ENCODE peak calls at places on chromosomes 5 and 9, in ten cellular contexts. S is H9; O is colonic mucosa; H is upper lobe of right lung; X is CD8-positive, alpha-beta T cell; L is BJ; B is DND-41; M is fibroblast of mammary gland; F is NB4; G is retinal pigment epithelial cell. Q is an unnamed sample.

GRCh38 chr5:99102073-99102697 is 173.4 kb upstream of the CHD1 start:
- DNase-seq in H (no peak), X (no peak), B (no peak), M (no peak), L (no peak), G (no peak), F (no peak), S (no peak), O (no peak), Q (no peak)

GRCh38 chr9:130854086-130854485 is 19.0 kb downstream of the ABL1 start:
- DNase-seq in H (no peak), S (no peak), X (no peak), G (no peak), B (no peak), O (no peak), L (peak; percentile 62), F (no peak), M (no peak), Q (no peak)

GRCh38 chr5:90201923-90202322 is 207.6 kb downstream of the CETN3 start:
- DNase-seq in H (no peak), F (no peak), S (no peak), B (no peak), L (no peak), X (no peak), O (no peak), M (peak; percentile 48), G (peak; percentile 71), Q (no peak)

GRCh38 chr9:93945400-93946337 is 9.5 kb downstream of the BARX1 start:
- DNase-seq in L (no peak), X (no peak), H (no peak), S (no peak), O (peak; percentile 29), M (no peak), B (no peak), G (no peak), F (peak; percentile 60), Q (no peak)

GRCh38 chr5:129460951-129461815 is 1.1 kb downstream of the ADAMTS19 start:
- DNase-seq in L (no peak), S (peak; percentile 73), F (no peak), B (no peak), O (peak; percentile 52), G (no peak), M (no peak), X (no peak), H (peak; percentile 66), Q (peak; percentile 81)

GRCh38 chr5:143635146-143635752 is 176.7 kb upstream of the HMHB1 start:
- DNase-seq in B (no peak), H (no peak), S (no peak), M (peak; percentile 51), G (no peak), F (no peak), X (no peak), L (no peak), O (no peak), Q (no peak)

GRCh38 chr9:80175286-80175906 is 603.6 kb downstream of the TLE4 start:
- DNase-seq in X (no peak), S (no peak), O (no peak), B (peak; percentile 15), M (peak; percentile 48), L (no peak), F (peak; percentile 30), H (no peak), G (no peak), Q (no peak)

GRCh38 chr9:129720181-129720864 is 32.5 kb downstream of the PTGES start:
- DNase-seq in X (no peak), L (no peak), B (no peak), H (no peak), G (no peak), M (no peak), S (peak; percentile 86), O (no peak), F (no peak), Q (peak; percentile 64)

GRCh38 chr5:22896155-22896554 is 43.0 kb upstream of the CDH12 start:
- DNase-seq in M (no peak), H (no peak), G (no peak), X (no peak), L (no peak), B (no peak), F (no peak), S (no peak), O (no peak), Q (no peak)

DNA sequence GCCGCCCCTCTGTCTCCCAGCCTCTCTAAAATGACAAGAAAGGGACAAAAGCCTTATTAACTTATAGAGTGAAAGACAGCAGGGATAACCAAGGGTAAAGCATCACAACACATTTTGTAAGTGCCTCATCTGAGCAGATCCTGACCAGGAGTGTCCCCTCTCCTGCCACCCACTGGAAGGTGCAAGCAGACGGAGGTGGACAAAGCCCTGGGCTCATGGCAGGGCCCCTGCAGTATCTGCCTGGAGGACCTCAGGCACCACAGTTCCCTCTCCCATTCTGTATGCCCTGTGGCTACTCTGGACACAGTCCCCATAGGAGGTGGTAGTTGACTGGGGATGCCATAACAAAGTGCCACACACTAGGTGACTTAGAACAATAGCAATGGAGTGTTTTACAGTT is 319.8 kb downstream of the GADD45G start:
- DNase-seq in L (no peak), X (no peak), F (no peak), M (no peak), H (no peak), G (no peak), S (no peak), B (no peak), O (no peak), Q (no peak)
- TF ChIP-seq CTCF in L (no peak), X (no peak), F (no peak), M (no peak), H (no peak), G (no peak), S (no peak), B (no peak), O (no peak), Q (no peak)

DNA sequence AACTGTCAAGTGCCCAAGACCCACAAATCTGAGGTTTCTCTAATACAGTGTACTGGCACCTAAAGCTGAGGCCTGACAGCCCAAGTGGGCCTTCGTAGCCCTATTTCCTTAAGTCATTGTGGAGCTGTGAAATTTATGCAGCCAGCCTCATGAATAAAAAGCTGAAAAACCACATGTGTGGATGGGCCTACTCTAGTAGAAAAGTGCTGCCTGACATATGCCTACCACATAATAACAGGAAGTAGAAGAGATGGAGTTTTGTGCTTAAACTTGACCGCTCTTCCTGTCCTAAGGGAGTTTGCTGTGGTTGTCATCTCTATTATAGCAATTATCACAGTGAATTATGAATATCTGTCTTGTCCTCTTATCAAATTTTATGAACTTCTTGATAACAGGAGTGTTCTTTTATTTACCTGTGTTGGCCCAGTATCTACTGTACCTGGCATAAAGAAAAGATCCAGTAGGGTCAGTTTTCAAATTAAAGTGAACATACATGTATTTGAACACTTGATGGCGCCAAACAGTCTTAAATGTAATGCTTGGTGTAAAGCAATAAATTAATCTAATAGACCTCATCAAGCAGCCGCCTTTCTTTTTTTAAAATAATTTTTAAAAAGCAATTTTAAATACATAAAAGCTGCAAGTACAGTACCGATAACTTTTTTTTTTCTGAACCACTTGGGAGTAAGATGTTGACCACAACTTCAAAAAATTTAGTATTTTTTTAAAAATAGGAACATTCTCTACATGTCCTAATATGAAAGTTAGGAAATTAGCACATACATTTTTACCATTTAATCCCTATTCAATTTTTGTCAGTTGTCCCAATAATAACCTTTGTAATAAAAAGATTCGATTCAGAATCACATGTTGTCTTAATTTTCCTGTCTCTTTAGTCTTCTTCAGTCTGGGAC is 51.0 kb downstream of the FKTN start:
- DNase-seq in B (no peak), L (no peak), O (no peak), S (no peak), F (peak; percentile 61), X (no peak), M (peak; percentile 65), H (no peak), G (peak; percentile 17), Q (no peak)
- TF ChIP-seq CTCF in B (peak; percentile 60), L (peak; percentile 46), O (peak; percentile 24), S (peak; percentile 76), F (no peak), X (peak; percentile 70), M (peak; percentile 51), H (peak; percentile 57), G (peak; percentile 54), Q (peak; percentile 67)

GRCh38 chr9:18396102-18396728 is 77.7 kb upstream of the ADAMTSL1 start:
- DNase-seq in F (peak; percentile 42), M (peak; percentile 54), B (no peak), L (no peak), S (no peak), O (no peak), X (no peak), G (no peak), H (no peak), Q (no peak)
- TF ChIP-seq CTCF in F (peak; percentile 30), M (peak; percentile 38), B (peak; percentile 12), L (no peak), S (peak; percentile 58), O (no peak), X (no peak), G (peak; percentile 11), H (no peak), Q (peak; percentile 31)

DNA sequence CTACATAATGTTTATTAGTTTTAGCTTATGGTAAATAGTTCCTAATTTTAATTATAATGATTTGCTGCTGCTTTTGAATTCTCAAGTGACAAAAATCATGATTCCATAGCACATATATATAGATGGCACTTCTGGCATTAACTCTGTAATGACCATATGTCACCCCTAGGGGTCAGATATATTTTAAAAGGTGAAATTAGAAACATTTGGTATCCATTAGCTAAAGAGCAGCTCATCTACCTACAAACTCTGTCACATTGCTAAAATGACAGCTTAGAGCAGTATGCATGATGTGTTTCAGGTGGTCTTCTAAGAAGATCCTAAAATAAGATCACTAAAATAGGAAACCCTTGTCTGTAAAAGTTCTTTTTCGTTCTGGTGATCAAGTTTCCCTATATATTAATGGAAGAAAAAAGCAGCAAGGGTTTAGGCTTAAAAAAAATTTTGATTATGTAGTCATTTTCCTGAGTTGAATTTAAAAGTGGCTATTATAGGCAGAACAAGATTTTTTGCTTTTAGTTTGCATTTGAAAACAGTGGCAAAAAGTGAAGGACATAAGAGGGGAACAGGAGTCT is 157.7 kb upstream of the POU5F2 start:
- DNase-seq in M (peak; percentile 11), S (no peak), H (no peak), B (no peak), L (no peak), O (no peak), X (no peak), F (peak; percentile 25), G (no peak), Q (no peak)
- TF ChIP-seq CTCF in M (peak; percentile 41), S (peak; percentile 71), H (peak; percentile 39), B (peak; percentile 59), L (peak; percentile 33), O (no peak), X (peak; percentile 56), F (peak; percentile 14), G (peak; percentile 45), Q (peak; percentile 87)

DNA sequence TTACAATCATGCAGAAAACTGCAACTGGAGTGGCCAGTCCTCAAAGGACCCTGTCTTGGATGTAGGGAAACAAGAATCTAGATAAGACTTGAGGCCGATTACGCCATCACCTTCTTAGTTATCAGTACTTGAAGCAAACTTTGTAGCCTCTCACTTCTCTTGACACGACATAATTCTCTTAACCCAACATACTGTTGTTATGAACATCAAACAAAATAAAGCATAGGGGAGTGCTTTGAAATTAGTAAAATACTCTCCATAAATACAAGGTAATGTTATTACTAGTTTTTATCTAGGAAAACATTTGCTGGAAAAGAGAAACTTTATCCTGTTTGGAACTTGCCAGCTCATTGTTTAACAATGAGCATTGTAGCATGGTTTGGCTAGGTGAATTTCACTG is 574.9 kb upstream of the DMAC1 start:
- DNase-seq in F (no peak), H (no peak), M (no peak), X (no peak), O (no peak), G (no peak), B (no peak), S (no peak), L (no peak), Q (no peak)
- TF ChIP-seq CTCF in F (no peak), H (no peak), M (no peak), X (no peak), O (no peak), G (no peak), B (no peak), S (no peak), L (no peak), Q (no peak)

GRCh38 chr5:131264453-131265200 is 774 bp downstream of the CDC42SE2 start:
- DNase-seq in B (peak; percentile 53), X (peak; percentile 49), S (peak; percentile 49), O (peak; percentile 57), F (peak; percentile 72), L (no peak), H (peak; percentile 71), M (no peak), G (no peak), Q (peak; percentile 49)
- TF ChIP-seq CTCF in B (no peak), X (no peak), S (no peak), O (no peak), F (no peak), L (no peak), H (no peak), M (no peak), G (no peak), Q (no peak)